ENCODE peak calls at places on chromosomes 16 and 17, in seven cellular contexts. V, U, O, S, X, F and E are unnamed samples. For H3K4me1, the result is how much of the 10 kb centered on the place peaks cover.

GRCh38 chr16:78962457-78962929 is 638.0 kb downstream of the MAF start:
- DNase-seq in V (no peak), U (no peak), O (no peak), S (no peak), X (peak), F (no peak), E (no peak)

GRCh38 chr17:47669060-47669459 is 19.3 kb downstream of the KPNB1 start:
- DNase-seq in V (no peak), U (no peak), O (no peak), S (no peak), X (no peak), F (no peak), E (no peak)

GRCh38 chr16:66357523-66357928 is 9.0 kb upstream of the CDH5 start:
- DNase-seq in V (peak), U (peak), O (peak), S (peak), X (no peak), F (no peak), E (no peak)

GRCh38 chr17:58232707-58233156 is 5.7 kb upstream of the LPO start:
- DNase-seq in V (no peak), U (no peak), O (no peak), S (no peak), X (peak), F (no peak), E (no peak)

GRCh38 chr17:50511058-50511457 is 2.8 kb downstream of the MYCBPAP start:
- DNase-seq in V (no peak), U (no peak), O (no peak), S (no peak), X (peak), F (no peak), E (no peak)

GRCh38 chr16:12611006-12611477 is 192.6 kb downstream of the CPPED1 start:
- DNase-seq in V (no peak), U (no peak), O (no peak), S (no peak), X (no peak), F (no peak), E (no peak)

GRCh38 chr16:72372646-72373045 is 200.7 kb upstream of the PMFBP1 start:
- DNase-seq in V (no peak), U (no peak), O (no peak), S (no peak), X (no peak), F (no peak), E (no peak)

GRCh38 chr17:43021739-43022512 is at the start of gene VAT1:
- DNase-seq in V (peak), U (peak), O (peak), S (peak), X (no peak), F (peak), E (peak)

GRCh38 chr16:15942901-15943690 is 6.3 kb upstream of the ABCC1 start:
- DNase-seq in V (no peak), U (no peak), O (peak), S (no peak), X (no peak), F (no peak), E (no peak)

GRCh38 chr17:36937961-36938565 is 788 bp downstream of the LHX1 start:
- DNase-seq in V (no peak), U (no peak), O (no peak), S (no peak), X (no peak), F (peak), E (no peak)

GRCh38 chr17:27503636-27504035 is 47.4 kb downstream of the KSR1 start:
- DNase-seq in V (no peak), U (no peak), O (no peak), S (no peak), X (no peak), F (no peak), E (no peak)

GRCh38 chr17:50787106-50787505 is 19.8 kb upstream of the ANKRD40CL start:
- DNase-seq in V (no peak), U (peak), O (no peak), S (no peak), X (no peak), F (no peak), E (no peak)

GRCh38 chr17:15261063-15261817 is 3.9 kb downstream of the PMP22 start:
- DNase-seq in V (peak), U (peak), O (peak), S (peak), X (no peak), F (peak), E (no peak)

GRCh38 chr17:78958556-78959191 is 21.0 kb downstream of the LGALS3BP start:
- DNase-seq in V (no peak), U (no peak), O (no peak), S (no peak), X (no peak), F (no peak), E (no peak)

GRCh38 chr17:8885968-8886674 is 18.6 kb upstream of the PIK3R6 start:
- DNase-seq in V (no peak), U (no peak), O (no peak), S (no peak), X (no peak), F (no peak), E (no peak)

GRCh38 chr17:78797213-78797612 is 15.1 kb upstream of the CYTH1 start:
- DNase-seq in V (no peak), U (no peak), O (no peak), S (no peak), X (no peak), F (no peak), E (no peak)

GRCh38 chr17:21452377-21453143 is 76.4 kb downstream of the KCNJ12 start:
- DNase-seq in V (peak), U (peak), O (peak), S (peak), X (no peak), F (peak), E (peak)

GRCh38 chr17:75271233-75271954 is 363 bp upstream of the MIF4GD start:
- DNase-seq in V (peak), U (peak), O (peak), S (peak), X (no peak), F (peak), E (peak)

GRCh38 chr16:82639263-82639662 is 12.5 kb downstream of the CDH13 start:
- DNase-seq in V (no peak), U (no peak), O (peak), S (no peak), X (no peak), F (no peak), E (no peak)

GRCh38 chr17:61478026-61478789 is 26.0 kb downstream of the TBX4 start:
- DNase-seq in V (no peak), U (no peak), O (peak), S (no peak), X (no peak), F (no peak), E (no peak)

GRCh38 chr16:31421587-31421986 is 6.6 kb downstream of the COX6A2 start:
- DNase-seq in V (no peak), U (no peak), O (no peak), S (no peak), X (peak), F (no peak), E (no peak)

GRCh38 chr17:50269477-50270429 is 4.5 kb upstream of the TMEM92 start:
- DNase-seq in V (peak), U (no peak), O (peak), S (peak), X (peak), F (peak), E (peak)

GRCh38 chr16:88605186-88606145 is 32.9 kb upstream of the IL17C start:
- DNase-seq in V (no peak), U (no peak), O (no peak), S (no peak), X (no peak), F (no peak), E (no peak)

GRCh38 chr16:22191966-22192260 is 14.2 kb upstream of the EEF2K start:
- DNase-seq in V (no peak), U (no peak), O (no peak), S (no peak), X (no peak), F (no peak), E (peak)

GRCh38 chr17:17345294-17345597 is 42.1 kb downstream of the NT5M start:
- DNase-seq in V (no peak), U (no peak), O (no peak), S (no peak), X (no peak), F (peak), E (no peak)

GRCh38 chr16:28823291-28823718 is 506 bp downstream of the ATXN2L start:
- DNase-seq in V (no peak), U (no peak), O (no peak), S (no peak), X (no peak), F (no peak), E (no peak)

GRCh38 chr16:18958621-18959578 is 24.8 kb upstream of the TMC7 start:
- DNase-seq in V (no peak), U (no peak), O (no peak), S (no peak), X (no peak), F (no peak), E (no peak)

GRCh38 chr17:65739026-65739425 is 177.6 kb upstream of the AXIN2 start:
- DNase-seq in V (no peak), U (no peak), O (no peak), S (no peak), X (no peak), F (no peak), E (no peak)

GRCh38 chr17:65745241-65745640 is 183.8 kb upstream of the AXIN2 start:
- DNase-seq in V (no peak), U (no peak), O (no peak), S (no peak), X (no peak), F (no peak), E (no peak)

GRCh38 chr17:65742433-65743312 is 181.2 kb upstream of the AXIN2 start:
- DNase-seq in V (no peak), U (no peak), O (no peak), S (no peak), X (no peak), F (no peak), E (no peak)

GRCh38 chr17:65741690-65742089 is 180.2 kb upstream of the AXIN2 start:
- DNase-seq in V (no peak), U (no peak), O (no peak), S (no peak), X (no peak), F (no peak), E (no peak)

DNA sequence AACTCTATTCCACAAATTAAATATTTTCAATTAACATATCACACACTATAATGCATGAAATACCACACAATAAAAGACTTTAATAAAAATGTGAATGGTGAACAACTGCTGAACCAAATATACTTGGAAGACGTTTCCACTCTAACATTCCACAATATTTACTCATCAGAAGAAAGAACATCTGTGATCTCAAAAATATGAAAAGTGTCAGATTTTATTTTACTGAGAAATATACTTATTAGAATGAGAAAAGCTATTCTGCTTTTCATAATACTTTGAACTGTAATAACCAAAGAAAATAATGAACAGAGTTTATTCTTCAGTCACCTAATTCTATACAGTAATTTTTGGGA is 181.8 kb upstream of the AXIN2 start:
- DNase-seq in V (no peak), U (no peak), O (no peak), S (no peak), X (no peak), F (no peak), E (no peak)
- H3K4me3 ChIP-seq in V (no peak), U (no peak), O (no peak), S (no peak), X (no peak), F (no peak), E (no peak)

DNA sequence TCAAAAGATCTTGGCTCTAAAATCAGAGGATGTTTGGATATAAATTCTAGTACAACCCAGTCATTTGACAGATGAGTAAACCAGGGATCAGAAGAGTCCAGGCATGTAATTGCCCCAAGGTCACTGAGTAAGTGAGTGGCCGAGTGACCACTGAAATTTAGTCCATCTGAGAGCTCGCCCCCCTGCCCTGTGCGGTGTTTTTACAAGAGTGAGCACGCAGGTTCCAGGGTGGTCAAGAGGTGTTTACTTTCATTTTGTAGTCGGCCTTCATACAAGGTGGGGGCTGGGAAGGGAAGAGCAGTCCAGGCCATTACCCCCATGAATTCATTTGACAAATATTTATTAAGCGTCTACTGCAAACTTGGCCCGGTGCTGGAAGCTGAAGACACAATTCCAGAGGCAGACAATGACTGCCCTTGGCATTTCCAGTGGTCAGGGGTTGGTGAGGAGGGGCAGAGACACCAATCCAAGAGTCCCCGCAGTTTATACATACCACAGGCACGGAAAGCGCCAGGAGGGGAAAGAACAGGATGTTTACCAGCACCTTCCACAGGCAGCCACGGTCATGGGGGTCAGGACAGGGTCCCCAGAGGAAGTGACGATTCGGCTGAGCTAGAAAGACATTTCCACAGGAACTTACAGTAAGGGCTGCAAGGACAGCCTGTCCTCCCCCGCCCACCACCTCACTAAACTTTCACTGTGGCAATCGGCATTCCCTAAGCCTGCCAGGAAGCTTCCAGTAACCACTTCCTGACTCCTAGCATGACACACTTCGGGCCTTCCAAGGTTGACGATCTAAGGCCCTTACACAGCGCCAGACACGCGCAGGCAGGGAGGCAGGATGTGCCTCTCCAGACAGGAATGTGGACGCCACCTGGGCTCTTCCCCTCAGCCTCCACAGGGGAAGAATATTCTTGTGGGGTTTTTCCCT is 1.4 kb upstream of the MT2A start:
- DNase-seq in V (peak), U (peak), O (peak), S (peak), X (no peak), F (peak), E (peak)
- TF ChIP-seq POLR2A in V (no peak), U (no peak), O (no peak), S (no peak), X (no peak), F (no peak), E (no peak)

GRCh38 chr16:27236635-27237228 is 31.8 kb downstream of the NSMCE1 start:
- DNase-seq in V (no peak), U (no peak), O (peak), S (no peak), X (no peak), F (no peak), E (peak)

GRCh38 chr16:27237229-27238015 is 31.1 kb downstream of the NSMCE1 start:
- DNase-seq in V (peak), U (peak), O (peak), S (peak), X (peak), F (no peak), E (peak)

GRCh38 chr16:27235055-27235937 is 32.0 kb downstream of the KDM8 start:
- DNase-seq in V (peak), U (peak), O (peak), S (peak), X (peak), F (peak), E (peak)

GRCh38 chr16:27234603-27235002 is 31.3 kb downstream of the KDM8 start:
- DNase-seq in V (no peak), U (no peak), O (peak), S (no peak), X (no peak), F (no peak), E (no peak)

GRCh38 chr16:27235938-27236245 is 32.6 kb downstream of the KDM8 start:
- DNase-seq in V (no peak), U (no peak), O (peak), S (no peak), X (no peak), F (no peak), E (no peak)
- H3K4me1 ChIP-seq in V (under half), U (under half), O (under half), S (under half), X (half or more), F (under half), E (under half)

DNA sequence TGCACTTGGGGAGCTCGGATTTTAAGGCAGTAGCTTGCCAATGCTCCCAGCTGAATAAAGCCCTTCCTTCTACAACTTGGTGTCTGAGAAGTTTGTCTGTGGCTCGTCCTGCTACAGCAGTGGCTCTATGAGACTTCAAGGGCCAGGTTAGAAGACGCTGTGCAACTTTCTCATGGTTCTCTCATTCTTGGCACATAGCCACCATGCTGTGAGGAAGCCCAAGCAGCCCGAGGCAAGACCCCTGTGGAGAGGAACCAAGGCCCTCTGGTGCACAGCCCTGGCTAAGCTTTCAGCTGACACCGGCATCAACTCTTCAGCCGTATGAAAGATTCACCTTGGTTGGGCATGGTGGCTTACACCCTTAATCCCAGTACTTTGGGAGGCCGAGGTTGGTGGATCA is 116.9 kb upstream of the EEF2KMT start:
- DNase-seq in V (no peak), U (no peak), O (peak), S (no peak), X (no peak), F (no peak), E (no peak)
- H3K4me3 ChIP-seq in V (no peak), U (no peak), O (no peak), S (no peak), X (no peak), F (no peak), E (no peak)

GRCh38 chr16:55711959-55712876 is 56.4 kb downstream of the SLC6A2 start:
- DNase-seq in V (peak), U (no peak), O (peak), S (peak), X (no peak), F (peak), E (peak)

GRCh38 chr16:55706739-55707487 is 51.1 kb downstream of the SLC6A2 start:
- DNase-seq in V (no peak), U (no peak), O (no peak), S (no peak), X (no peak), F (no peak), E (no peak)

GRCh38 chr16:55709801-55710200 is 54.0 kb downstream of the SLC6A2 start:
- DNase-seq in V (no peak), U (no peak), O (no peak), S (no peak), X (no peak), F (no peak), E (no peak)

GRCh38 chr16:55713103-55713502 is 57.3 kb downstream of the SLC6A2 start:
- DNase-seq in V (no peak), U (no peak), O (no peak), S (no peak), X (no peak), F (no peak), E (no peak)

GRCh38 chr16:55710466-55710865 is 54.7 kb downstream of the SLC6A2 start:
- DNase-seq in V (no peak), U (no peak), O (no peak), S (no peak), X (no peak), F (no peak), E (no peak)
- TF ChIP-seq POLR2A in V (no peak), U (no peak), O (no peak), S (no peak), X (no peak), F (no peak), E (no peak)

GRCh38 chr16:75238853-75239371 is 12.5 kb downstream of the BCAR1 start:
- DNase-seq in V (no peak), U (no peak), O (no peak), S (no peak), X (no peak), F (no peak), E (peak)
- H3K4me1 ChIP-seq in V (half or more), U (under half), O (under half), S (under half), X (under half), F (under half), E (under half)